ENCODE peak calls at places on chromosomes 2 and 18, in six cellular contexts. B is uterus, N is small intestine, X is tibial artery, C is BJ, K is neural progenitor cell. I is an unnamed sample.

GRCh38 chr2:154697422-154698237 is 865 bp upstream of the KCNJ3 start:
- DNase-seq in C (no peak), N (peak), X (peak), B (no peak), K (peak), I (peak)

GRCh38 chr2:28080911-28081310 is 190.4 kb downstream of the BABAM2 start:
- DNase-seq in X (no peak), N (peak), K (no peak), C (peak), B (peak), I (no peak)

GRCh38 chr2:34107811-34108210 is 508.7 kb upstream of the FAM98A start:
- DNase-seq in C (no peak), N (no peak), K (no peak), B (no peak), X (no peak), I (no peak)

GRCh38 chr2:167404896-167405295 is 516.6 kb downstream of the XIRP2 start:
- DNase-seq in X (no peak), K (no peak), N (no peak), C (no peak), B (no peak), I (no peak)

GRCh38 chr2:101844055-101844635 is 146.6 kb downstream of the MAP4K4 start:
- DNase-seq in X (no peak), K (no peak), C (no peak), B (no peak), N (no peak), I (no peak)

GRCh38 chr2:138516030-138516704 is 14.6 kb downstream of the SPOPL start:
- DNase-seq in N (peak), K (no peak), B (no peak), X (no peak), C (no peak), I (no peak)

GRCh38 chr2:189613650-189614420 is 33.2 kb upstream of the SLC40A1 start:
- DNase-seq in X (no peak), N (peak), C (no peak), K (no peak), B (no peak), I (no peak)

GRCh38 chr18:2857491-2858063 is 10.8 kb downstream of the EMILIN2 start:
- DNase-seq in X (peak), B (peak), C (peak), N (no peak), K (no peak), I (no peak)

GRCh38 chr2:10255189-10256030 is 47.3 kb upstream of the HPCAL1 start:
- DNase-seq in K (no peak), B (no peak), X (no peak), C (no peak), N (no peak), I (peak)

GRCh38 chr2:102060047-102060446 is 68.3 kb downstream of the IL1R2 start:
- DNase-seq in X (no peak), N (no peak), C (no peak), K (no peak), B (no peak), I (no peak)

GRCh38 chr2:26887142-26887541 is 39.2 kb downstream of the DPYSL5 start:
- DNase-seq in C (no peak), K (no peak), X (no peak), B (no peak), N (no peak), I (no peak)

GRCh38 chr2:70553584-70554337 is at the start of gene TGFA:
- DNase-seq in X (peak), B (peak), K (peak), N (peak), C (no peak), I (peak)

GRCh38 chr2:28593356-28593755 is 97.5 kb downstream of the PLB1 start:
- DNase-seq in X (no peak), K (no peak), N (peak), B (no peak), C (no peak), I (no peak)

GRCh38 chr2:168426861-168427260 is 29.2 kb upstream of the CERS6 start:
- DNase-seq in B (no peak), C (no peak), X (no peak), K (no peak), N (no peak), I (no peak)

GRCh38 chr2:54945401-54946219 is 104.6 kb downstream of the RTN4 start:
- DNase-seq in C (no peak), B (peak), X (peak), K (no peak), N (no peak), I (no peak)

GRCh38 chr2:147773479-147773878 is 71.3 kb upstream of the ACVR2A start:
- DNase-seq in X (no peak), N (no peak), B (no peak), K (peak), C (no peak), I (peak)

GRCh38 chr18:55982992-55983391 is 395.0 kb upstream of the TCF4 start:
- DNase-seq in N (no peak), B (no peak), X (no peak), K (no peak), C (no peak), I (peak)

GRCh38 chr2:179069685-179070084 is 19.7 kb upstream of the CCDC141 start:
- DNase-seq in X (no peak), B (no peak), N (no peak), K (no peak), C (no peak), I (no peak)

GRCh38 chr2:172282944-172283343 is 144.4 kb upstream of the ITGA6 start:
- DNase-seq in X (no peak), K (no peak), B (no peak), C (peak), N (no peak), I (no peak)

GRCh38 chr2:207491086-207491485 is 38.7 kb upstream of the CREB1 start:
- DNase-seq in X (no peak), C (no peak), N (no peak), B (no peak), K (no peak), I (no peak)

GRCh38 chr2:122999823-123000222 is 1025.3 kb upstream of the CNTNAP5 start:
- DNase-seq in X (no peak), N (no peak), B (no peak), C (no peak), K (peak), I (peak)

GRCh38 chr2:38537937-38538525 is 64.7 kb downstream of the HNRNPLL start:
- DNase-seq in N (no peak), X (no peak), B (no peak), K (no peak), C (no peak), I (no peak)

GRCh38 chr18:70643812-70644211 is 355.0 kb downstream of the SOCS6 start:
- DNase-seq in X (no peak), C (no peak), N (no peak), K (no peak), B (no peak), I (no peak)

GRCh38 chr18:11802586-11802985 is 48.6 kb upstream of the CHMP1B start:
- DNase-seq in K (no peak), X (no peak), C (no peak), B (no peak), N (no peak), I (no peak)

GRCh38 chr2:96679843-96680242 is 37.3 kb downstream of the FER1L5 start:
- DNase-seq in C (no peak), N (no peak), B (no peak), X (no peak), K (no peak), I (peak)

GRCh38 chr18:60446821-60447220 is 74.2 kb upstream of the MC4R start:
- DNase-seq in B (no peak), K (peak), C (no peak), X (no peak), N (no peak), I (no peak)

GRCh38 chr2:101113441-101114267 is 37.5 kb downstream of the TBC1D8 start:
- DNase-seq in C (peak), K (no peak), B (peak), N (no peak), X (no peak), I (peak)

GRCh38 chr2:61905372-61906186 is at the start of gene COMMD1:
- DNase-seq in N (peak), B (peak), C (peak), X (peak), K (peak), I (peak)

GRCh38 chr2:147355706-147356105 is 489.1 kb upstream of the ACVR2A start:
- DNase-seq in C (no peak), K (no peak), N (no peak), X (no peak), B (no peak), I (no peak)

GRCh38 chr2:234555616-234556249 is 58.9 kb upstream of the ARL4C start:
- DNase-seq in N (peak), B (no peak), X (no peak), C (no peak), K (no peak), I (no peak)

DNA sequence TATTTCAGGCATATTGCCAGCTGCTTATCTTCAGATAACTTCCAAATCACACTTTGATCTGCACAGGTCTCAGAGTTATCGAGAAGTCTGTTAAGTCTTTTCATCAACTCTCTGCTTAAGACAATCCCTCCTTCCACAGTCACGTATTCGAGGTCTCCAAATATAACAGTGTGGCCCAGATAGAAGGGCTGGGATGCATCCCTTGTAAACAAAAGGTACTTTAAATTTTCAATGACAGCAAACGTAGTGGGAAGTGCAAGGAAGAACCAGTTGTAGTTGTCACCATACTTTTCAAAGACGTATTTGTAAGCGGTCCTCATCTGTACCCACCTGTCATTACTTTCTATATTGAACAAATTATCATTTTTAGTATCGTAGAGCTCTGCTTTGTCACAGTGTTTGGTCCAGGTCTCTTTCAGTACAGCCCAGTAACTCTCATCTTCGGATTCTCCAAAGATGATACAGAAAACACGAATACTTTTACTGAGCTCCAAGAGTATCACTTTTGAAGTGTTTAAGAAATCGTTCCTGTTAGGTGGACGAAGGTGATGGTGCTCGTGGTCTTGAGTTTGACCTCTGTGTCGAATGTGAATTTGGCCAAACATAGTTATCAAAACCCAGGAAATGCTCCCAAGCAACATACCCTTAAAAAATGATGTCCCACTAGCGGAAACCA is 445 bp downstream of the C1GALT1C1L start:
- DNase-seq in X (no peak), C (no peak), B (no peak), N (peak), K (no peak), I (no peak)
- H3K4me3 ChIP-seq in X (peak), C (peak), B (peak), N (no peak), K (no peak), I (no peak)

DNA sequence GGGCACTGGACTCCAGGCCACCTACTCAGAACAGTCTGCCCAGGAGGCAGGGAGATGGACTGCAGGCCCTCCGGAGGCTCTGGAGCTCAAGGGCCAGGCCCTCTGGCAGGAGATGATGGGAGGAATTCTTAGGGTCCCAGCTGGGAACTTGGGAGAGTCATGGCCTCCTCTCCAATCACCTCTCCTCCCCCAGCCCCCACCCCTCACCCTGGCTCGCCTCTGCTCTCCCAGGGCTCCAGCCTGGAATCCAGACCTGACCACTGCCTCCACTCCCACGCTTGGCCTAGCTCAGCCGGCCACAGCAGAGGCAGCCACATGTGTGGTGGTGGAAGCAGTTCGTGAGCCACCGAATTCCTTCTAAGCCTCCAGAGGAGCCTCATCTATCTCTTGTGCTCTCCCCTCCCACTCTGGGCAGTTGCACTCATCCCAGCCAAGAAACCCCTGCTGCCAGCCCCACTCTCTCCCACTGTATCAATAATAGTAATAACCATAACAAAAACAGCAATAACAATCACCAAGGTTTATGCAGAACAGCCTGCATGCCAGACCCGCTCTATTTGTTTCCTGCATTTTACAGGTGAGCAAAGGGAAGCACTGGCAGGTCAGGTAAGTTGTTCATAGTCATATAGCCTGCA is 67.4 kb downstream of the TNS1 start:
- DNase-seq in X (no peak), B (peak), C (no peak), N (no peak), K (no peak), I (peak)
- H3K4me3 ChIP-seq in X (peak), B (peak), C (no peak), N (no peak), K (no peak), I (no peak)

GRCh38 chr18:75248426-75249191 is 38.0 kb downstream of the TSHZ1 start:
- DNase-seq in C (no peak), X (no peak), N (no peak), K (no peak), B (no peak), I (peak)
- H3K4me3 ChIP-seq in C (peak), X (peak), N (no peak), K (no peak), B (peak), I (no peak)

GRCh38 chr18:21702602-21703001 is 2.0 kb downstream of the ABHD3 start:
- DNase-seq in X (no peak), K (no peak), B (no peak), C (no peak), N (peak), I (no peak)
- H3K4me3 ChIP-seq in X (no peak), K (no peak), B (no peak), C (no peak), N (no peak), I (no peak)

DNA sequence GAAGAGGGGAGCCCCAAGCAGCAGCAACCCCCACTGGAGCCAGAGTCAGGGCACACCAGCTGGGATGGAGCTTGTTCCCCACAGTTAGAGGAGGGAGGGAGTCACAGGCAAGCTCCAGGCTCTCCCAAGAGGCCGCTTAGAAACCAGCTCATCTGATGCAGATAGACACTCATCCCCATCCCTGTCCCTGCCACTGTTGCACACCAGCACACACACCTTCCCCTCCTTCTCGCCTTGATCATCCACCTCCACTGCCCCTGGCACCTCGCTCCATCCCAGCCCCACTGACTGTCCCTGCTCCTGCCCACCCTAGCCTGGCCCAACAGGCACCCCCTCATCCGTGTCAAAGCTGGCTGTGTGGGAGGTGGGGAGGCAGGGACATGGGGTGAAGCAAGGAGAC is 1.5 kb upstream of the RUFY4 start:
- DNase-seq in C (no peak), N (no peak), B (no peak), X (no peak), K (no peak), I (no peak)
- H3K4me3 ChIP-seq in C (no peak), N (no peak), B (no peak), X (no peak), K (no peak), I (no peak)